ENCODE peak calls at places on chromosomes 13 and 19, in seven cellular contexts. M is Peyer's patch, O is AG09309, A is fibroblast of mammary gland, U is progenitor cell of endocrine pancreas, T is cardiac muscle cell, P is spleen. Y is an unnamed sample.

GRCh38 chr13:99429670-99430069 is 71.6 kb upstream of the TM9SF2 start:
- DNase-seq in T (no peak), U (no peak), P (no peak), A (no peak), M (no peak), O (no peak), Y (no peak)

GRCh38 chr19:56983148-56983547 is 136.6 kb upstream of the USP29 start:
- DNase-seq in P (no peak), O (no peak), M (no peak), U (no peak), A (no peak), T (no peak), Y (no peak)

GRCh38 chr13:95588721-95589120 is 36.2 kb downstream of the CLDN10 start:
- DNase-seq in P (no peak), A (peak), M (no peak), U (no peak), O (peak), T (peak), Y (no peak)

GRCh38 chr13:99431927-99432636 is 69.2 kb upstream of the TM9SF2 start:
- DNase-seq in U (no peak), O (no peak), T (no peak), A (no peak), P (no peak), M (peak), Y (peak)

GRCh38 chr13:86741762-86742285 is 929.3 kb upstream of the SLITRK5 start:
- DNase-seq in P (no peak), A (no peak), O (no peak), U (no peak), M (no peak), T (no peak), Y (no peak)

GRCh38 chr13:96992633-96993032 is 1.6 kb downstream of the OXGR1 start:
- DNase-seq in M (no peak), A (no peak), O (no peak), P (no peak), T (no peak), U (no peak), Y (no peak)

GRCh38 chr13:71625183-71625582 is 241.8 kb downstream of the DACH1 start:
- DNase-seq in P (no peak), O (no peak), U (no peak), A (no peak), T (peak), M (no peak), Y (no peak)

GRCh38 chr13:75541961-75542360 is 4.3 kb upstream of the COMMD6 start:
- DNase-seq in P (no peak), M (no peak), T (no peak), A (no peak), O (no peak), U (no peak), Y (no peak)

GRCh38 chr19:6925801-6926751 is 38.7 kb downstream of the ADGRE1 start:
- DNase-seq in T (no peak), A (no peak), O (peak), M (no peak), U (no peak), P (no peak), Y (peak)

GRCh38 chr13:24148414-24149305 is 11.9 kb upstream of the SPATA13 start:
- DNase-seq in P (no peak), U (no peak), A (peak), T (peak), M (no peak), O (peak), Y (no peak)

GRCh38 chr19:38228491-38229439 is 4.7 kb upstream of the DPF1 start:
- DNase-seq in P (no peak), T (no peak), U (no peak), O (no peak), A (no peak), M (no peak), Y (no peak)

GRCh38 chr13:40983725-40984669 is 35.1 kb downstream of the ELF1 start:
- DNase-seq in A (no peak), O (no peak), P (no peak), T (no peak), M (no peak), U (no peak), Y (no peak)

GRCh38 chr19:38134538-38135149 is 89.4 kb downstream of the DPF1 start:
- DNase-seq in O (no peak), U (no peak), P (no peak), A (peak), T (peak), M (peak), Y (peak)

GRCh38 chr13:89361909-89362308 is 1690.7 kb downstream of the SLITRK5 start:
- DNase-seq in T (peak), A (peak), O (no peak), U (no peak), P (no peak), M (no peak), Y (no peak)

GRCh38 chr13:50080158-50080855 is 65.1 kb downstream of the KCNRG start:
- DNase-seq in P (no peak), O (no peak), T (peak), U (no peak), M (no peak), A (peak), Y (no peak)

GRCh38 chr19:16131648-16132047 is 11.8 kb upstream of the HSH2D start:
- DNase-seq in O (no peak), T (no peak), U (no peak), P (no peak), M (no peak), A (no peak), Y (no peak)

GRCh38 chr13:90766503-90766902 is 581.0 kb upstream of the MIR17HG start:
- DNase-seq in O (no peak), T (no peak), A (no peak), U (no peak), M (no peak), P (no peak), Y (no peak)

GRCh38 chr13:60267498-60268202 is 103.9 kb upstream of the DIAPH3 start:
- DNase-seq in T (peak), P (no peak), M (peak), U (no peak), O (no peak), A (no peak), Y (no peak)

GRCh38 chr19:10587022-10587838 is at the start of gene AP1M2:
- DNase-seq in U (peak), O (no peak), T (no peak), M (no peak), A (no peak), P (no peak), Y (no peak)

GRCh38 chr19:3365093-3365446 is 1.3 kb upstream of the NFIC start:
- DNase-seq in M (no peak), T (no peak), P (no peak), A (no peak), O (no peak), U (no peak), Y (no peak)

GRCh38 chr19:10227215-10227971 is 3.7 kb downstream of the S1PR2 start:
- DNase-seq in M (no peak), U (no peak), O (no peak), P (no peak), T (peak), A (peak), Y (no peak)

GRCh38 chr19:17075860-17076538 is 422 bp downstream of the MYO9B start:
- DNase-seq in M (peak), T (peak), U (no peak), P (peak), A (peak), O (no peak), Y (peak)

DNA sequence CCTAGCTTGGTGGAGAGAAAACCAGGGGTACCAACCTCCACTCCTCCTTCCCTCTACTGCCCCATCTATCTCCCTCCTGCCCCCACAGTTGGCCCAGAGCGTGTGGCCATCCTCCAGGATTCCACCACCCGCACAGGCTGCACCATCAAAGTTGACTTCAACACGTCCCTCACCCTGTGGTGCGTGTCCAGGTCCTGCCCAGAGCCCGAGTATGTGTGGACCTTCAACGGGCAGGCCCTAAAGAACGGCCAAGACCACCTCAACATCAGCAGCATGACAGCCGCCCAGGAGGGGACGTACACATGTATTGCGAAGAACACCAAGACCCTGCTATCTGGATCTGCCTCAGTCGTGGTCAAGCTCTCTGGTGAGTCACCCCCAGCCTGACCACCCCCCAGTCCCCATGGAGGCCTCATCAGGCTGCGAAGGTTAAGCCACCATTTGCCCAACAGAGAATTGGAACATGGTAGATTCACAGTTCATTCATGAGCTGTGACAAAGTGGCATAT is 6.6 kb downstream of the CEACAM16 start:
- DNase-seq in P (no peak), U (no peak), A (no peak), T (no peak), M (no peak), O (no peak), Y (no peak)
- TF ChIP-seq CTCF in P (no peak), U (no peak), A (no peak), T (no peak), M (no peak), O (no peak), Y (no peak)

DNA sequence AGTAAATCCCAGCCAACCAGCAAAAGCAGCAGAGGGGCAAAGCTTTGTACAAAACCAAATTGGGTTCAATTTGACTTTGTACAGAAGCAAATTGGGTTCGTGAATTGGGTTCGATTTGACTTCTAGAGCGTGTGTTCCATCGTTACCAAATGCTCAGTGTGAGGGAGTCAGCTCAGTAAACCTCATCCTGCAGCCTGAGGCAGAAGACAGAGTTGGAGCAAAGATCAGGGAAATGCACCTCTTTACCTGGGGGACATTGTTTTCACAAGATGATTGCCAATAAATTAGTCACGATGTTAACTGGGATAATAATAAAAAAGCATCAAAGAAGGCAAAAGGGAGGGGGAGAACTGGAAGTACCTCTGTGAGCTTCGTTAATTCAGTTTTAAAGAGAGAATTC is 1.5 kb downstream of the RAB20 start:
- DNase-seq in P (no peak), U (no peak), T (no peak), A (no peak), M (no peak), O (no peak), Y (no peak)
- TF ChIP-seq CTCF in P (no peak), U (no peak), T (no peak), A (no peak), M (no peak), O (no peak), Y (no peak)

GRCh38 chr19:33324628-33325027 is 22.3 kb upstream of the CEBPA start:
- DNase-seq in O (no peak), U (no peak), T (no peak), A (no peak), P (no peak), M (no peak), Y (no peak)
- TF ChIP-seq CTCF in O (no peak), U (no peak), T (no peak), A (no peak), P (no peak), M (no peak), Y (no peak)

GRCh38 chr19:50882188-50882587 is 8.9 kb downstream of the KLK2 start:
- DNase-seq in M (no peak), O (no peak), P (no peak), T (no peak), U (no peak), A (no peak), Y (no peak)
- TF ChIP-seq CTCF in M (no peak), O (no peak), P (no peak), T (no peak), U (no peak), A (no peak), Y (peak)

DNA sequence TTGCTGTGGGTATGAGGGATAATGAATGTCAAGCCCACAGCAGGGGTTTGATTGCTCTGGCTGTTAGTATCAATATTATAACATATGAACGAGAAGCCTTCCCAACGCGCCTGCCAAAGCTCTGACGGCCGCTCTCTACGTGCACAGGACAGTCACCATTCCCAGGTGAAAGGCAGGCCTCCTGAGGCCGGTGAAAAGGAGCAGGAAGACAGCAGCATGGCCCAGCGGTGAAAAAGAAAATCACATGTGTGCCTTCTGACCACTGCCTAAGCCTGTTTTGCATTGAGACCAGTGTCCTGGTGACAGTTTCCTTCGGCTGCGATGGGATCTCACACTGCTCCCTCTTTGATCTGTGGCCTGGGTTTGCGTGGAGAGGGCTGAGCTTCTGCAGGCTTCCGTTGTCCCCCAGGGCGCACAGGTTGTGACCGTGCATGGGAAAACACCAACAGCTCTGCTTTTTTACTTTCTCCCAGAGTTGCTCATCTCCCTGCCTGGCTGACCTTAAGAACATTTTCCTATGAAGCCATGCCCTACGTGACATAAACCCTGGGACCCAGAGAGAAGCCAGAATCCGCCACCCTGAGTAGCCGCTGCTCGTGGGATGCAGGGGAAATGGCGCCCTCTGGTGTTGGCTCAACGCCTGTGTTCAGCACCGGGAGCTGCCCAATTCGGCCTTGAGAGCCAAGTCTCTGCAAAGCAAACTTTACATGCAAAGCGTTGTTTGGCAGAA is 112.0 kb upstream of the GPR12 start:
- DNase-seq in O (no peak), P (peak), T (peak), A (peak), M (peak), U (peak), Y (peak)
- TF ChIP-seq CTCF in O (peak), P (peak), T (peak), A (peak), M (peak), U (peak), Y (peak)

DNA sequence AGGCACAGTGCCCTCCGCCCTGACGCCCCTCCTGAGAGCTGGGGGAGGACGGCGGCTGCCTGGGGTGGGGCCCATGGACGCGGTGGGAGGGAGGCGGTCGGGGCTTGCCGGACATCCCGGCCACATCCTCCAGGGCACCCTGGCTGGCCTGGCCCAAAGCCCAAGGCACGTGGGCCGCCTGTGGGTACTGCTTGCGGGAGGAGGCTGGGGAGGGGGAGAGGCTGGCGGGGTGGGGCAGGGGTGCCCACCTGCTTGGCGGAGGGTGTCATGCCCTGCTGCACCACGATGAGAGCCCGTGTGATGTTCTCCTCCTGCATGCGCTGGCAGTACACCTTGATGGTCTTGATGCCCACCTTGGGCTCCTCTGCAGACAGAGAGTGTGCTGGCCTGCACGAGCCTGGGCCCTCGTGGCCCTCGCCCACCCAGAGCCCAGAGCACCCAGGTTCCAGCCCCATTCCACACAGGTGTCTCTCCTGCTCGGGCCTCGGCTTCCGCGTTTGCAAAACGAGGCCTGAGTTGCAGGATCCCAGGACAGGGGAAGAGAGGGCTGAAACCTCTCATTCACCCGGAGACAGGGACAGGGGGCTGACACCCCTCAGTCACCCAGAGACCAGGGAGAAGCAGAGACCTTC is 3.5 kb downstream of the POLR2E start:
- DNase-seq in A (no peak), M (no peak), O (no peak), P (no peak), T (no peak), U (no peak), Y (no peak)
- TF ChIP-seq CTCF in A (no peak), M (no peak), O (no peak), P (no peak), T (no peak), U (no peak), Y (no peak)

GRCh38 chr13:64740493-64740892 is 2489.6 kb downstream of the PCDH9 start:
- DNase-seq in M (no peak), O (no peak), U (no peak), A (no peak), T (no peak), P (no peak), Y (no peak)
- TF ChIP-seq CTCF in M (no peak), O (no peak), U (no peak), A (no peak), T (no peak), P (no peak), Y (no peak)

DNA sequence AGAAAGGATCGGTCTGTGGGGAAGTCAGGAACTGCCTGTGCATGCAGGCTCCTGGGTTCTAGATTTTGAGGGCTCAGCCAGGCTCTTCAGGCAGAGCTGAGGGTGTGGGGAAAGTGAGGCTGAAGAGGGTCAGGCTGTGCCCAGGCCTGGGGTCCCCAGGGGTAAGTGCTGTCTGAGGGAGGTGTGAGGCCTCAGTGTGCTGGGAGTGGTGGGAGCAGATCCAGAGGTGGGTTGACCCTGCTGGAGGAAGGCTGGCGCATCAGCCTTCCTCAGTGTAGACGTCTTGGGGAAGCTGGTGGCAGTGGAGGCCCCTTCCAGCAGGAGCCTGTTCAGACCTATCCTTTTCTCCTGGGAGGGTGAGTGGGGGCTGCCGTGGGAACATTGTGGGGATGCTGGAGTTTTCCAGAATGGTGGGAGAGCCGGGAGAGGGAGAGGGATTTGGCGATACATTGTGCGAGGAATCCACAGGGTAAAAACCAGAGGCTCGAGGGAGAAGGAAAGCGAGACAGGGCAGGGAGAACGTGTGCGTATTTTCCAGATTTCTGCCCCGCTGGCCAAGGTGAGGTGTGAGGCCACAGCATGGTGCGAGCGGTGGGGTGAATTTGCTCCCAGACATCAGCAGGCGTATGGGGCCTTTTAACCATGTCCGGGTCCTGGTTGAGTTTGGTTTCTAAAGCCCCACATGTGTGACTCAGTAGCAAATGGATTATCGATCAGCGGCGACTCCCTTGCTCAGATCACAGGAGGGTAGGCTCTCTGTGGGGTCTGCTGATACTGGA is 237.7 kb downstream of the TEX29 start:
- DNase-seq in P (peak), T (no peak), A (no peak), U (no peak), M (no peak), O (no peak), Y (no peak)
- TF ChIP-seq CTCF in P (no peak), T (no peak), A (no peak), U (no peak), M (no peak), O (no peak), Y (no peak)

GRCh38 chr13:42040730-42041016 is 7.8 kb upstream of the DGKH start:
- DNase-seq in U (no peak), A (no peak), M (no peak), T (no peak), P (no peak), O (no peak), Y (no peak)

GRCh38 chr13:42038661-42039456 is 9.6 kb upstream of the DGKH start:
- DNase-seq in P (no peak), T (no peak), O (no peak), U (no peak), M (no peak), A (peak), Y (no peak)

GRCh38 chr13:42041017-42041683 is 7.3 kb upstream of the DGKH start:
- DNase-seq in O (no peak), P (peak), U (peak), M (peak), A (peak), T (peak), Y (peak)

GRCh38 chr13:42039457-42039945 is 8.9 kb upstream of the DGKH start:
- DNase-seq in A (no peak), O (no peak), U (no peak), M (no peak), P (no peak), T (no peak), Y (peak)

DNA sequence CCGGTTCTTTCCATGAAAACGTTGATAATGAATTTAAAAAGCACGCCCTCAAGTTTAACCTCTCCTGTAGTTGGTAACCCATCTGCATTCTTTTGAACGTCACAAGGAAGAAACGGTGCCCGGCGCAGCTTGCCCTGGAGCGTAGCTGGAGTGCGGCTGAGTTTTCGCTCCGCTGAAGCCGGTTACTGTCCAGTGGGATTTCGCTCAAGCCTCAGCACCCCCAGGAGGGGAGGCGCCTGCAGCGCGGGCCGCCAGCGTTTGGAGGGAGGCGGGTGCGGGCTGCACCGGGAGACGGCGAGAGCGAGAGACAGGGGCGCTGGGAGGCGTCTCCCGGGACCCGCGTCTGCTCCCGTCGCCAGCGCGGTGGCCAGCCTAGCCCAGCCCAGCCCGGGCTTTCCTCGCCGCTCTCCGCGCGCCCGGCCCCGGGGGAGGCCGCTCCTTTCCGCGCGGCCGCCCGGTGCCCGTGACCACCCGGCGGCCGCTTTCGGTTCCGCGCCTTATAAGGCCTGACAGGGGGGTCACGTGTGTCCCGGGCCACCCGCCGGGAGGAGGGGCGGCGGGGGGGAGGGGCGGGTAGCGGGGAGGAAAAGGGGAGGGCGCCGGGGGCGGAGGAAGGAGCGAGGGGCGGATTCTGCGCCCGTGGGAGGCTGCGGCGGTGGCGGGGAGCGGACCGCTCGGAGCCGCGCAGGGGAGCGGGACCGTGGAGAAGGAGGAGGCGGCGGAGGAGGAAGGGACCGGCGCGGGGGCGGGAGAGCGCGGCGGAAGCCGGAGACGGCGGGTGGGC is 8.3 kb upstream of the DGKH start:
- DNase-seq in M (peak), O (peak), P (peak), U (peak), T (peak), A (peak), Y (peak)
- TF ChIP-seq CTCF in M (no peak), O (no peak), P (no peak), U (no peak), T (no peak), A (no peak), Y (no peak)